ENCODE peak calls at places on chromosomes 1 and 21, in seven cellular contexts. E is lung; Z is cardiac muscle cell; Q is psoas muscle; O is K562; B is uterus; X is CD4-positive, alpha-beta T cell. R is an unnamed sample.
A peak's percentile ranks its signal among the peaks of the same experiment; 100 is the strongest.

GRCh38 chr1:214542275-214543199 is 8.9 kb downstream of the PTPN14 start:
- DNase-seq in B (no peak), E (no peak), Z (no peak), O (no peak), X (no peak), Q (peak; percentile 71), R (peak; percentile 82)

GRCh38 chr1:11934295-11935039 is at the start of gene PLOD1:
- DNase-seq in B (peak; percentile 91), O (peak; percentile 97), Q (peak; percentile 92), X (peak; percentile 87), E (peak; percentile 92), Z (peak; percentile 94), R (peak; percentile 75)

GRCh38 chr21:39097335-39097861 is 85.9 kb downstream of the PSMG1 start:
- DNase-seq in Z (peak; percentile 26), O (no peak), B (no peak), E (peak; percentile 38), X (no peak), Q (no peak), R (peak; percentile 36)

GRCh38 chr1:217275617-217276398 is 355.1 kb downstream of the GPATCH2 start:
- DNase-seq in Z (no peak), X (no peak), B (no peak), E (no peak), Q (no peak), O (no peak), R (no peak)

GRCh38 chr1:214583113-214583512 is 19.9 kb upstream of the CENPF start:
- DNase-seq in Q (no peak), X (no peak), B (no peak), O (no peak), Z (no peak), E (no peak), R (no peak)

GRCh38 chr1:48858200-48858599 is 81.5 kb upstream of the BEND5 start:
- DNase-seq in X (no peak), B (no peak), E (no peak), Z (no peak), O (no peak), Q (no peak), R (no peak)

GRCh38 chr1:229230893-229231753 is 39.8 kb upstream of the RAB4A start:
- DNase-seq in O (no peak), X (no peak), Z (no peak), B (peak; percentile 36), E (no peak), Q (no peak), R (no peak)

GRCh38 chr1:43058545-43059360 is 100.1 kb upstream of the SLC2A1 start:
- DNase-seq in B (no peak), Q (no peak), E (no peak), X (no peak), Z (peak; percentile 38), O (peak; percentile 35), R (no peak)

GRCh38 chr1:12376236-12377064 is 146.6 kb downstream of the VPS13D start:
- DNase-seq in O (no peak), E (no peak), B (no peak), Q (no peak), Z (no peak), X (no peak), R (no peak)

GRCh38 chr1:167474191-167474641 is 44.1 kb downstream of the CD247 start:
- DNase-seq in O (peak; percentile 18), X (no peak), Z (no peak), E (no peak), Q (no peak), B (no peak), R (no peak)

GRCh38 chr1:244319283-244320132 is 132.2 kb downstream of the ADSS2 start:
- DNase-seq in Q (no peak), O (no peak), B (no peak), Z (no peak), E (peak; percentile 36), X (no peak), R (no peak)

GRCh38 chr1:183995322-183996035 is 42.0 kb downstream of the COLGALT2 start:
- DNase-seq in B (no peak), Q (peak; percentile 68), Z (no peak), E (no peak), O (no peak), X (no peak), R (no peak)

GRCh38 chr1:65281846-65282245 is 27.5 kb upstream of the DNAJC6 start:
- DNase-seq in X (no peak), Q (no peak), O (no peak), B (no peak), E (no peak), Z (no peak), R (no peak)

GRCh38 chr1:227586733-227587132 is 23.4 kb downstream of the ZNF678 start:
- DNase-seq in Q (no peak), E (no peak), B (no peak), O (no peak), Z (no peak), X (no peak), R (no peak)

GRCh38 chr1:26168410-26169167 is at the start of gene C1orf232:
- DNase-seq in Z (no peak), E (no peak), X (no peak), B (no peak), Q (peak; percentile 65), O (no peak), R (no peak)

GRCh38 chr1:231421616-231421970 is 494 bp downstream of the EGLN1 start:
- DNase-seq in X (no peak), B (peak; percentile 28), Q (peak; percentile 73), E (no peak), Z (peak; percentile 62), O (no peak), R (peak; percentile 27)

GRCh38 chr1:59733443-59734141 is 81.2 kb upstream of the HOOK1 start:
- DNase-seq in X (no peak), Q (no peak), O (no peak), Z (no peak), E (no peak), B (no peak), R (no peak)

GRCh38 chr1:118650084-118650807 is 337.9 kb downstream of the TBX15 start:
- DNase-seq in X (no peak), B (no peak), Q (no peak), O (no peak), Z (peak; percentile 32), E (no peak), R (no peak)

GRCh38 chr1:211329764-211330201 is 3.1 kb downstream of the TRAF5 start:
- DNase-seq in E (no peak), B (no peak), X (no peak), O (no peak), Z (no peak), Q (no peak), R (no peak)

GRCh38 chr1:211327341-211327921 is 798 bp downstream of the TRAF5 start:
- DNase-seq in Q (no peak), X (peak; percentile 33), Z (peak; percentile 20), E (no peak), B (peak; percentile 46), O (no peak), R (no peak)

GRCh38 chr1:211328866-211329265 is 2.2 kb downstream of the TRAF5 start:
- DNase-seq in B (no peak), Q (no peak), O (no peak), Z (no peak), E (no peak), X (no peak), R (no peak)

GRCh38 chr1:211326528-211327340 is at the start of gene TRAF5:
- DNase-seq in B (peak; percentile 43), Q (peak; percentile 69), Z (peak; percentile 66), O (peak; percentile 81), E (peak; percentile 38), X (peak; percentile 36), R (peak; percentile 16)

DNA sequence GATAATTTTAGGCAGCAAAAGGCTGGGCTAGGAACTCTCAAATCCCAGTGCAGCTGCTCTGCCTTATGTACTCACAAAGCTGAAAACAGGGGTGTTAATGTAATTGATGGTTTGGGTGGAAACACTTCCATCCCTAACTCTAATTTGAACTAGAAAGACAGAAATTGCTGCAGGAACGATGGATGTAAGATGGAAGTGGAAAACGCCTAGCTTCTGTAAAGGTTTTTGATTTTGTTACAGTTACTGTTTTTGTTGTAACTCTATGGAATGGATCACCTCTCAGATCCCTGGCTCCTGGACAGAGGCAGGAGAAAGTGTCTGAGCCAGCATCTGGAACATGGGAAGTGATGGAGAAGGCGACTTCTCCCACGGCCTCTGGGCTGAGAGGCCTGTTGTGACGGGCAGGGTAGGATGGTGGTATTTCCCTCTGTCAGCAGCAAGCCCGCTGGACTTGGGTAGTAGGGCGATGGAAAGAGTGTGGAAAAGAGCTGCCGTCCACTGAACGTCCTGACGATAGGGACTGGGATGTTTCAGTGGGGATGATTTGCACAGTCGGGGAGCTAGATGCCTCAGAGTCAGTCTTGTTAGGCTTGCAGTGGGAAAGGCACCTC is 1.6 kb downstream of the TRAF5 start:
- DNase-seq in Q (no peak), B (no peak), X (no peak), Z (no peak), O (no peak), E (no peak), R (no peak)
- H3K27ac ChIP-seq in Q (peak overlapping the region; percentile 63), B (peak overlapping the region; percentile 87), X (peak overlapping the region; percentile 68), Z (no peak overlapping the region), O (no peak overlapping the region), E (no peak overlapping the region), R (peak overlapping the region; percentile 58)

GRCh38 chr1:4485398-4485797 is 169.0 kb upstream of the AJAP1 start:
- DNase-seq in X (no peak), O (no peak), Q (no peak), E (no peak), Z (no peak), B (no peak), R (no peak)

GRCh38 chr1:4485878-4486277 is 168.5 kb upstream of the AJAP1 start:
- DNase-seq in B (no peak), Q (no peak), Z (no peak), E (no peak), X (no peak), O (no peak), R (no peak)

GRCh38 chr1:4483031-4483625 is 171.3 kb upstream of the AJAP1 start:
- DNase-seq in E (no peak), Z (no peak), X (no peak), B (no peak), Q (no peak), O (no peak), R (no peak)

GRCh38 chr1:4481451-4481850 is 173.0 kb upstream of the AJAP1 start:
- DNase-seq in Q (no peak), B (no peak), O (no peak), E (no peak), Z (no peak), X (no peak), R (no peak)

GRCh38 chr1:4482526-4482925 is 171.9 kb upstream of the AJAP1 start:
- DNase-seq in Z (no peak), O (no peak), B (no peak), Q (no peak), X (no peak), E (no peak), R (no peak)
- H3K9me3 ChIP-seq in Z (peaks cover 5% of the 10 kb centered on the region), O (no peaks in the 10 kb centered on the region), B (no peaks in the 10 kb centered on the region), Q (no peaks in the 10 kb centered on the region), X (no peaks in the 10 kb centered on the region), E (no peaks in the 10 kb centered on the region), R (no peaks in the 10 kb centered on the region)

GRCh38 chr1:110112656-110113055 is 413 bp downstream of the UBL4B start:
- DNase-seq in X (no peak), B (no peak), Q (no peak), Z (no peak), O (no peak), E (no peak), R (no peak)
- H3K27me3 ChIP-seq in X (peaks cover 5% of the 10 kb centered on the region), B (no peaks in the 10 kb centered on the region), Q (no peaks in the 10 kb centered on the region), Z (peaks cover 8% of the 10 kb centered on the region), O (peaks cover 81% of the 10 kb centered on the region), E (no peaks in the 10 kb centered on the region), R (no peaks in the 10 kb centered on the region)

DNA sequence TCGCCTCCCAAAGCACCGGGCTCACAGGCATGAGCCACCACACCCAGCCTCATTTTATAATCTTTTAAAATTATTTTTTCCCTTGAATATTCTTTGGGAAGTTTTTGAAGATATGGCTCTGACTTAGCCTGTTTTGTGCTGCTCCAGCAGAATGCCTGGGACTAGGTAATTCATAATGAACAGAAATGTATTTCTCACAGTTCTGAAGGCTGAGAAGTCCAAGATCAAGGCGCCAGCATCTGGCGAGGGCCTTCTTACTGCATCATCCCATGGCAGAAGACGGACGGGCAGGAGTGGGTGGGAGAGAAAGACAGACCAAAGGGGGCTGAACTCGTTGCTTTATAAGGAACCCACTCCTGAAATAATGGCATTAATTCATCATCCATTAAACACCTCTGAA is 99.0 kb upstream of the SLC25A33 start:
- DNase-seq in O (no peak), Z (no peak), X (no peak), B (no peak), E (no peak), Q (no peak), R (no peak)
- H3K27ac ChIP-seq in O (no peak overlapping the region), Z (no peak overlapping the region), X (no peak overlapping the region), B (peak overlapping the region; percentile 81), E (no peak overlapping the region), Q (peak overlapping the region; percentile 80), R (peak overlapping the region; percentile 93)